ENCODE peak calls at places on chromosomes 1 and 21, in seven cellular contexts. B, T, Q, V, N, X and C are unnamed samples.

GRCh38 chr1:14913475-14914155 is 239.9 kb upstream of the TMEM51 start:
- DNase-seq in B (peak; percentile 44), T (no peak), Q (no peak), V (no peak), N (no peak), X (peak; percentile 52), C (no peak)

GRCh38 chr21:35211767-35212166 is 162.7 kb upstream of the RUNX1 start:
- DNase-seq in B (no peak), T (no peak), Q (no peak), V (no peak), N (no peak), X (no peak), C (no peak)

GRCh38 chr1:155801149-155801548 is 55.9 kb downstream of the GON4L start:
- DNase-seq in B (no peak), T (no peak), Q (no peak), V (peak; percentile 3), N (no peak), X (no peak), C (peak; percentile 33)

GRCh38 chr1:63784489-63785390 is 10.9 kb downstream of the ROR1 start:
- DNase-seq in B (no peak), T (no peak), Q (peak; percentile 86), V (no peak), N (no peak), X (no peak), C (no peak)

GRCh38 chr21:25857308-25858099 is 122.7 kb downstream of the GABPA start:
- DNase-seq in B (no peak), T (no peak), Q (no peak), V (no peak), N (no peak), X (no peak), C (no peak)

GRCh38 chr1:75908717-75909152 is 23.5 kb downstream of the ASB17 start:
- DNase-seq in B (peak; percentile 33), T (peak; percentile 55), Q (no peak), V (peak; percentile 28), N (no peak), X (peak; percentile 42), C (peak; percentile 46)

GRCh38 chr1:235416662-235417049 is 49.4 kb downstream of the TBCE start:
- DNase-seq in B (no peak), T (no peak), Q (no peak), V (no peak), N (no peak), X (no peak), C (peak; percentile 23)

GRCh38 chr1:157399984-157400382 is 152.3 kb downstream of the FCRL5 start:
- DNase-seq in B (no peak), T (no peak), Q (peak; percentile 62), V (no peak), N (no peak), X (no peak), C (peak; percentile 76)

GRCh38 chr1:46248122-46248920 is 758 bp downstream of the RAD54L start:
- DNase-seq in B (peak; percentile 32), T (peak; percentile 68), Q (no peak), V (no peak), N (no peak), X (peak; percentile 43), C (peak; percentile 46)

GRCh38 chr21:36509966-36510742 is 30.2 kb upstream of the CLDN14 start:
- DNase-seq in B (no peak), T (no peak), Q (no peak), V (no peak), N (no peak), X (peak; percentile 56), C (no peak)

GRCh38 chr1:30912913-30913652 is 4.5 kb upstream of the SDC3 start:
- DNase-seq in B (no peak), T (no peak), Q (no peak), V (no peak), N (no peak), X (no peak), C (no peak)

GRCh38 chr21:36502365-36502764 is 22.4 kb upstream of the CLDN14 start:
- DNase-seq in B (no peak), T (no peak), Q (no peak), V (no peak), N (no peak), X (no peak), C (no peak)

GRCh38 chr1:181086926-181087325 is 1.6 kb upstream of the IER5 start:
- DNase-seq in B (no peak), T (no peak), Q (no peak), V (no peak), N (no peak), X (no peak), C (peak; percentile 85)

GRCh38 chr1:152982076-152982475 is 1.8 kb upstream of the SPRR1A start:
- DNase-seq in B (no peak), T (no peak), Q (no peak), V (no peak), N (no peak), X (no peak), C (no peak)

GRCh38 chr1:229227298-229227919 is 43.5 kb upstream of the RAB4A start:
- DNase-seq in B (peak; percentile 74), T (peak; percentile 95), Q (no peak), V (no peak), N (peak; percentile 71), X (peak; percentile 77), C (peak; percentile 13)

GRCh38 chr1:112265946-112266345 is 130.1 kb upstream of the CTTNBP2NL start:
- DNase-seq in B (no peak), T (no peak), Q (no peak), V (no peak), N (no peak), X (no peak), C (no peak)

GRCh38 chr1:202479630-202480029 is 131.1 kb downstream of the PPP1R12B start:
- DNase-seq in B (no peak), T (no peak), Q (no peak), V (no peak), N (no peak), X (no peak), C (no peak)

GRCh38 chr1:105544475-105544874 is 1512.0 kb upstream of the PRMT6 start:
- DNase-seq in B (no peak), T (no peak), Q (no peak), V (no peak), N (no peak), X (no peak), C (no peak)

GRCh38 chr1:173426057-173426456 is 51.1 kb upstream of the PRDX6 start:
- DNase-seq in B (no peak), T (peak; percentile 11), Q (no peak), V (no peak), N (no peak), X (no peak), C (peak; percentile 59)

GRCh38 chr1:15620155-15620545 is 2.9 kb downstream of the DDI2 start:
- DNase-seq in B (no peak), T (no peak), Q (no peak), V (no peak), N (no peak), X (no peak), C (peak; percentile 43)